ENCODE peak calls at places on chromosomes 11 and 22, in eight cellular contexts. C is mesothelial cell of epicardium; E is anterior cingulate cortex; S is EH; P is WERI-Rb-1; B is activated CD8-positive, alpha-beta memory T cell treated with anti-CD3 and anti-CD28 coated beads for 48 hours; F is brain pericyte; H is Peyer's patch. U is an unnamed sample.

GRCh38 chr22:24894220-24894975 is 52.1 kb downstream of the LHFPL7 start:
- DNase-seq in S (peak), F (peak), B (no peak), E (no peak), C (no peak), P (peak), H (peak), U (no peak)

GRCh38 chr11:113698515-113698914 is 7.6 kb downstream of the TMPRSS5 start:
- DNase-seq in P (peak), B (no peak), F (no peak), C (no peak), H (no peak), S (no peak), E (no peak), U (no peak)

GRCh38 chr11:65575568-65576231 is at the start of gene EHBP1L1:
- DNase-seq in H (peak), E (no peak), P (peak), C (no peak), B (no peak), F (no peak), S (peak), U (no peak)

GRCh38 chr22:44660051-44660830 is 41.8 kb upstream of the PRR5 start:
- DNase-seq in C (no peak), S (no peak), H (no peak), F (no peak), P (peak), E (no peak), B (no peak), U (no peak)

GRCh38 chr11:124591430-124591829 is 19.8 kb upstream of the PANX3 start:
- DNase-seq in H (no peak), C (no peak), F (no peak), E (no peak), B (no peak), P (no peak), S (no peak), U (no peak)

GRCh38 chr11:115249179-115249578 is 255.0 kb downstream of the CADM1 start:
- DNase-seq in B (no peak), C (no peak), H (no peak), P (no peak), S (no peak), F (no peak), E (no peak), U (no peak)

GRCh38 chr11:70141490-70142014 is 61.5 kb upstream of the FADD start:
- DNase-seq in C (no peak), F (no peak), S (no peak), H (no peak), B (no peak), P (peak), E (no peak), U (no peak)

GRCh38 chr11:115226556-115226955 is 277.7 kb downstream of the CADM1 start:
- DNase-seq in B (no peak), E (no peak), H (no peak), F (peak), S (peak), P (no peak), C (no peak), U (no peak)

GRCh38 chr22:39349506-39349966 is 255 bp upstream of the SYNGR1 start:
- DNase-seq in S (peak), B (no peak), F (no peak), E (no peak), P (peak), H (peak), C (peak), U (peak)

GRCh38 chr22:46731246-46732040 is 6.6 kb downstream of the CERK start:
- DNase-seq in B (no peak), C (no peak), E (no peak), F (no peak), P (no peak), S (peak), H (peak), U (no peak)

GRCh38 chr11:80593981-80594380 is 1153.2 kb upstream of the TENM4 start:
- DNase-seq in E (no peak), S (no peak), F (no peak), B (no peak), H (peak), C (no peak), P (no peak), U (no peak)

GRCh38 chr11:6418199-6418957 is 516 bp downstream of the APBB1 start:
- DNase-seq in B (no peak), P (no peak), H (no peak), C (peak), S (peak), E (no peak), F (no peak), U (no peak)

GRCh38 chr11:87356428-87356827 is 318.7 kb downstream of the TMEM135 start:
- DNase-seq in B (no peak), C (no peak), P (no peak), H (no peak), S (no peak), F (no peak), E (no peak), U (no peak)

GRCh38 chr11:93844568-93844967 is 5.8 kb downstream of the VSTM5 start:
- DNase-seq in S (no peak), F (no peak), H (no peak), B (no peak), P (no peak), C (no peak), E (no peak), U (no peak)

GRCh38 chr11:69088676-69089146 is 40.0 kb downstream of the TPCN2 start:
- DNase-seq in E (no peak), H (peak), P (peak), C (peak), F (peak), B (peak), S (peak), U (peak)

GRCh38 chr11:58688779-58689503 is 42.8 kb downstream of the GLYAT start:
- DNase-seq in S (no peak), F (no peak), C (no peak), B (no peak), P (no peak), E (no peak), H (no peak), U (no peak)

GRCh38 chr11:125272092-125272491 is 107.5 kb downstream of the PKNOX2 start:
- DNase-seq in C (no peak), P (no peak), H (no peak), F (no peak), B (no peak), S (peak), E (no peak), U (no peak)

GRCh38 chr22:50432131-50432870 is 42.5 kb downstream of the SBF1 start:
- DNase-seq in H (no peak), F (no peak), S (no peak), P (no peak), B (no peak), E (no peak), C (no peak), U (peak)

GRCh38 chr22:19904174-19904856 is 37.3 kb upstream of the COMT start:
- DNase-seq in B (no peak), S (no peak), E (no peak), P (peak), F (no peak), C (no peak), H (no peak), U (no peak)

GRCh38 chr11:71548716-71549151 is 514 bp downstream of the KRTAP5-9 start:
- DNase-seq in C (no peak), B (no peak), E (no peak), F (no peak), H (peak), P (no peak), S (no peak), U (no peak)